ENCODE peak calls at places on chromosomes 3 and 15, in four cellular contexts. E is CD8-positive, alpha-beta T cell; N is endodermal cell; Y is bronchial epithelial cell. H is an unnamed sample.

GRCh38 chr3:106829206-106829605 is 548.0 kb upstream of the CCDC54 start:
- DNase-seq in E (no peak), Y (no peak), N (peak; percentile 67), H (no peak)

GRCh38 chr15:40291088-40291574 is 8.3 kb upstream of the ANKRD63 start:
- DNase-seq in E (no peak), Y (peak; percentile 43), N (peak; percentile 87), H (peak; percentile 90)

GRCh38 chr3:101867521-101867920 is 18.2 kb downstream of the NFKBIZ start:
- DNase-seq in N (no peak), E (no peak), Y (no peak), H (no peak)

GRCh38 chr3:2579206-2579605 is 480.5 kb downstream of the CNTN4 start:
- DNase-seq in Y (no peak), E (no peak), N (no peak), H (no peak)

GRCh38 chr3:117399311-117400068 is 689.9 kb downstream of the TUSC7 start:
- DNase-seq in N (peak; percentile 68), Y (no peak), E (no peak), H (no peak)

GRCh38 chr15:33083232-33084006 is 111.1 kb downstream of the FMN1 start:
- DNase-seq in N (peak; percentile 57), E (no peak), Y (peak; percentile 79), H (no peak)

GRCh38 chr15:32096867-32097266 is 66.6 kb downstream of the CHRNA7 start:
- DNase-seq in E (no peak), N (no peak), Y (no peak), H (no peak)

GRCh38 chr3:107208100-107208499 is 169.1 kb upstream of the CCDC54 start:
- DNase-seq in N (no peak), Y (peak; percentile 80), E (no peak), H (no peak)

GRCh38 chr3:157086053-157086761 is 73.7 kb downstream of the CCNL1 start:
- DNase-seq in N (no peak), E (no peak), Y (no peak), H (no peak)

GRCh38 chr3:168327836-168328235 is 232.1 kb upstream of the GOLIM4 start:
- DNase-seq in N (no peak), E (no peak), Y (no peak), H (no peak)

GRCh38 chr3:31567036-31567435 is 34.3 kb downstream of the STT3B start:
- DNase-seq in N (peak; percentile 68), Y (no peak), E (no peak), H (peak; percentile 18)

DNA sequence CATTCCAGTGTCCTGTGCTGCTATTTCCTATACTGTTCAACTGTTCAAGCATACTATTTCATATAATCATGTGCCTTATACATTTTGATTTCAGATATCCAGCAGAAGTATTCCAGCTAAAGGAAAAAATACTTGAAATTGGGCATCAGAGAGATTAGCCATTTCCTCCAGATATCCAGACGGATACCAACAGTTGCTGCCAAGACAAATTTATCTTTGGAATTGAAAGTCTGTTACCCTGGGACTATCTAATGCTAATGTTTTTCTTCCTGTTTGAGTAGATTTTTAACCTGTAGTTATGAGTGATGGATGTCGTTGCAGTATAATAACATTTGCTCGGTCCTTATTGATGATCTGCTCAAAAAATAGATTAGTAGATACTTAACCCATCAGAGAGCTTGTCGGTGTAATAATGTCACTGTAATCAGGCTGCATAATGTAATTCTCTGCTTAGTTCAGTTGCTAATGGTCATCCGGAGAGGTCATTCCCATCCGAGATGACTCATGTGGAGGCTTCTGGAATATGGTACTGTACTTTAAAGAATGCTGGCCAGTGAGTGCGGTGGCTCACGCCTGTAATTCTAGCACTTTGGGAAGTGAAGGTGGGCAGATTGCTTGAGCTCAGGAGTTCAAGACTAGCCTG is 51.5 kb downstream of the TIMP4 start:
- DNase-seq in Y (no peak), N (no peak), E (no peak), H (no peak)
- H3K27me3 ChIP-seq in Y (no peaks in the 10 kb centered on the region), N (no peaks in the 10 kb centered on the region), E (no peaks in the 10 kb centered on the region), H (no peaks in the 10 kb centered on the region)

GRCh38 chr3:66153961-66154923 is 66.6 kb upstream of the SLC25A26 start:
- DNase-seq in Y (no peak), N (peak; percentile 52), E (no peak), H (no peak)
- H3K4me3 ChIP-seq in Y (no peak overlapping the region), N (no peak overlapping the region), E (no peak overlapping the region), H (no peak overlapping the region)

GRCh38 chr15:60464836-60465630 is 13.9 kb downstream of the ICE2 start:
- DNase-seq in E (no peak), Y (peak; percentile 21), N (peak; percentile 47), H (no peak)
- H3K36me3 ChIP-seq in E (peaks cover 4% of the 10 kb centered on the region), Y (peaks cover 1% of the 10 kb centered on the region), N (peaks cover 78% of the 10 kb centered on the region), H (peaks cover 1% of the 10 kb centered on the region)

GRCh38 chr3:127457094-127457475 is 133.4 kb downstream of the TPRA1 start:
- DNase-seq in N (peak; percentile 86), E (no peak), Y (peak; percentile 77), H (peak; percentile 88)

GRCh38 chr3:127456471-127457093 is 134.0 kb downstream of the TPRA1 start:
- DNase-seq in E (no peak), Y (peak; percentile 88), N (peak; percentile 61), H (peak; percentile 81)

GRCh38 chr3:127454051-127454450 is 136.5 kb downstream of the TPRA1 start:
- DNase-seq in N (peak; percentile 28), E (no peak), Y (no peak), H (no peak)

GRCh38 chr3:127455541-127456450 is 134.7 kb downstream of the TPRA1 start:
- DNase-seq in N (peak; percentile 98), Y (peak; percentile 34), E (peak; percentile 26), H (peak; percentile 98)

DNA sequence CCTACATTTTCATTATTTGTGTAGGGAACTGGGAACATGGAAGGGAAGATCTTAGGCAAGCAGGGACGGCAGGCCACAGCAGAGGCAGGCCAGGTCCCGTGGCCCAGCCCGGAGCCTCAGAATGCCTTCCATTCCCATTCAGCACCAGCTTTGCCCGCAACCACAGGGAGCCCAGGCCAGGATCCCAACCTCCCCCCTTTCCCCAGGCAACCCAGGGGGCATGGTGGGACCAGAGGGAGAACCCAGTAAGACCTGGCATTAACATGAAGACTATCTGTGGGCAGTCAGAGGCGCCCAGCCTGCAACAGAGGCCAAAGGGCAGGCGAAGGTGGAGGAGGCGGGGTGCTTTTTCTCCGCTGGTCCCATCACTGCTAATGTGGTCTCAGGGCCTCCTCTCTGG is 135.6 kb downstream of the TPRA1 start:
- DNase-seq in Y (no peak), E (no peak), N (no peak), H (peak; percentile 62)
- H3K27me3 ChIP-seq in Y (no peaks in the 10 kb centered on the region), E (peaks cover 9% of the 10 kb centered on the region), N (peaks cover 59% of the 10 kb centered on the region), H (peaks cover 44% of the 10 kb centered on the region)

GRCh38 chr15:66581972-66582537 is 16.3 kb upstream of the LCTL start:
- DNase-seq in N (no peak), E (no peak), Y (no peak), H (no peak)
- H3K4me3 ChIP-seq in N (no peak overlapping the region), E (no peak overlapping the region), Y (no peak overlapping the region), H (no peak overlapping the region)

GRCh38 chr3:189739396-189739795 is 108.2 kb downstream of the TP63 start:
- DNase-seq in Y (peak; percentile 65), N (no peak), E (no peak), H (no peak)
- H3K36me3 ChIP-seq in Y (no peaks in the 10 kb centered on the region), N (no peaks in the 10 kb centered on the region), E (no peaks in the 10 kb centered on the region), H (no peaks in the 10 kb centered on the region)